ENCODE peak calls at places on chromosomes 4 and X, in ten cellular contexts. R is stimulated activated CD4-positive, alpha-beta T cell treated with anti-CD3 and anti-CD28 coated beads, Interleukin-15, amount 100 ng/mL, for 24 hours; A is NCI-H69; J is activated gamma-delta T cell treated with Interleukin-2 at 50 U/mL for 16 hours; W is amygdala; D is ACHN; P is A172; L is NCI-H2029; B is left colon; G is ovary. K is an unnamed sample.

GRCh38 chr4:123986268-123986798 is 589.7 kb downstream of the SPRY1 start:
- DNase-seq in W (no peak), J (no peak), B (no peak), A (no peak), G (peak), R (no peak), P (peak), L (no peak), D (peak), K (no peak)

GRCh38 chr4:5809216-5809776 is 83.6 kb downstream of the CRMP1 start:
- DNase-seq in D (no peak), L (no peak), A (no peak), W (peak), R (no peak), P (no peak), B (peak), G (no peak), J (no peak), K (no peak)

GRCh38 chr4:111628437-111628836 is 516.8 kb upstream of the FAM241A start:
- DNase-seq in G (no peak), R (no peak), W (no peak), J (no peak), P (peak), A (no peak), B (no peak), L (no peak), D (no peak), K (no peak)

GRCh38 chr4:42104521-42104920 is 47.9 kb downstream of the BEND4 start:
- DNase-seq in L (no peak), A (no peak), P (no peak), R (no peak), J (no peak), G (no peak), B (no peak), W (no peak), D (no peak), K (no peak)

GRCh38 chr4:173527103-173527876 is 2.7 kb downstream of the HAND2 start:
- DNase-seq in L (no peak), B (no peak), W (no peak), A (no peak), P (no peak), G (no peak), R (no peak), J (no peak), D (no peak), K (no peak)

GRCh38 chr4:62324215-62324614 is 1124.1 kb downstream of the ADGRL3 start:
- DNase-seq in D (no peak), J (no peak), R (no peak), W (no peak), P (peak), A (peak), L (no peak), G (no peak), B (no peak), K (no peak)

GRCh38 chrX:155434906-155435743 is 23.3 kb downstream of the F8A3 start:
- DNase-seq in B (no peak), J (no peak), R (no peak), G (no peak), A (no peak), P (no peak), L (no peak), D (no peak), W (no peak), K (no peak)

GRCh38 chr4:105474110-105474518 is 252 bp upstream of the PPA2 start:
- DNase-seq in B (peak), D (peak), W (no peak), J (no peak), G (peak), A (no peak), L (no peak), P (peak), R (no peak), K (peak)

GRCh38 chr4:155758500-155759371 is at the start of gene GUCY1B1:
- DNase-seq in G (peak), A (peak), R (peak), L (peak), D (peak), W (peak), P (peak), B (peak), J (peak), K (peak)

GRCh38 chr4:78143634-78144033 is 86.5 kb downstream of the FRAS1 start:
- DNase-seq in B (no peak), D (no peak), G (no peak), A (no peak), L (no peak), P (no peak), R (no peak), W (no peak), J (no peak), K (no peak)

GRCh38 chrX:13837290-13837745 is 20.4 kb upstream of the GPM6B start:
- DNase-seq in A (peak), B (no peak), R (no peak), G (no peak), W (peak), J (no peak), L (no peak), P (no peak), D (no peak), K (no peak)

GRCh38 chrX:112636951-112637541 is 42.7 kb downstream of the LHFPL1 start:
- DNase-seq in P (peak), R (no peak), B (no peak), G (no peak), A (no peak), D (no peak), W (no peak), J (no peak), L (no peak), K (no peak)

GRCh38 chr4:7460591-7460990 is 25.9 kb upstream of the PSAPL1 start:
- DNase-seq in J (no peak), R (no peak), P (no peak), B (no peak), L (no peak), W (no peak), A (no peak), D (no peak), G (peak), K (no peak)

GRCh38 chr4:55186123-55186522 is 60.7 kb upstream of the KDR start:
- DNase-seq in P (no peak), J (no peak), B (no peak), A (no peak), L (no peak), D (no peak), W (no peak), G (no peak), R (no peak), K (no peak)

GRCh38 chr4:53171797-53172196 is 194.1 kb downstream of the SCFD2 start:
- DNase-seq in B (no peak), A (no peak), R (no peak), L (no peak), G (no peak), J (no peak), W (no peak), D (no peak), P (no peak), K (no peak)

GRCh38 chrX:8067754-8068469 is 103.2 kb downstream of the VCX2 start:
- DNase-seq in B (no peak), D (no peak), G (no peak), R (no peak), W (no peak), L (no peak), P (peak), A (peak), J (no peak), K (no peak)

GRCh38 chr4:152283806-152284470 is 252.0 kb downstream of the FBXW7 start:
- DNase-seq in B (no peak), P (no peak), D (no peak), J (no peak), G (no peak), L (no peak), A (no peak), W (no peak), R (no peak), K (no peak)

GRCh38 chr4:154231796-154232478 is 259.7 kb downstream of the DCHS2 start:
- DNase-seq in L (no peak), R (no peak), A (no peak), J (no peak), P (no peak), W (no peak), B (no peak), D (no peak), G (no peak), K (no peak)

GRCh38 chrX:115531818-115532403 is 29.1 kb upstream of the PLS3 start:
- DNase-seq in P (peak), L (no peak), A (no peak), W (no peak), R (no peak), B (no peak), J (no peak), D (no peak), G (no peak), K (no peak)

GRCh38 chr4:113760852-113761681 is 471 bp downstream of the CAMK2D start:
- DNase-seq in R (peak), G (peak), W (peak), L (peak), J (peak), P (peak), B (peak), A (peak), D (peak), K (peak)

GRCh38 chr4:107792691-107793090 is 32.0 kb upstream of the SGMS2 start:
- DNase-seq in J (no peak), G (no peak), R (no peak), W (no peak), L (no peak), D (no peak), P (no peak), A (no peak), B (no peak), K (no peak)

GRCh38 chr4:169159614-169160013 is 111.1 kb downstream of the SH3RF1 start:
- DNase-seq in R (no peak), W (no peak), A (no peak), J (no peak), P (peak), L (no peak), D (peak), B (no peak), G (no peak), K (no peak)

GRCh38 chrX:19855700-19856381 is 31.6 kb downstream of the SH3KBP1 start:
- DNase-seq in L (no peak), D (no peak), R (no peak), P (peak), W (no peak), A (no peak), B (no peak), J (no peak), G (no peak), K (no peak)

GRCh38 chr4:76748649-76749048 is 149.3 kb downstream of the SOWAHB start:
- DNase-seq in J (no peak), D (peak), W (no peak), B (peak), A (peak), P (peak), L (peak), G (no peak), R (peak), K (peak)

GRCh38 chr4:94909645-94910044 is 151.9 kb downstream of the BMPR1B start:
- DNase-seq in J (no peak), G (no peak), D (no peak), R (no peak), L (no peak), B (no peak), P (no peak), W (no peak), A (no peak), K (no peak)

GRCh38 chrX:119960639-119961038 is 17.1 kb upstream of the NKAP start:
- DNase-seq in A (no peak), L (no peak), D (no peak), J (no peak), R (no peak), B (no peak), P (no peak), G (no peak), W (no peak), K (no peak)

GRCh38 chrX:150192846-150193245 is 170.3 kb upstream of the MAMLD1 start:
- DNase-seq in D (no peak), G (no peak), R (no peak), W (no peak), B (no peak), L (no peak), J (no peak), A (no peak), P (no peak), K (no peak)

GRCh38 chrX:139559383-139560042 is 29.0 kb downstream of the F9 start:
- DNase-seq in D (peak), G (no peak), P (peak), A (peak), J (no peak), B (no peak), L (peak), R (no peak), W (no peak), K (no peak)

GRCh38 chr4:125796138-125796537 is 481.4 kb downstream of the FAT4 start:
- DNase-seq in L (peak), D (no peak), B (no peak), J (no peak), R (no peak), A (peak), G (no peak), P (no peak), W (no peak), K (no peak)

GRCh38 chr4:122827258-122827887 is 742 bp downstream of the FGF2 start:
- DNase-seq in R (peak), L (no peak), A (peak), J (peak), B (peak), G (peak), W (peak), D (peak), P (no peak), K (peak)

GRCh38 chr4:52959545-52959944 is 97.4 kb downstream of the RASL11B start:
- DNase-seq in P (no peak), A (no peak), D (no peak), R (no peak), G (no peak), W (no peak), L (no peak), B (no peak), J (no peak), K (no peak)

K was measured in left lobe of liver.